ENCODE peak calls at places on chromosome 2, in six cellular contexts. N is HFF-Myc, I is upper lobe of right lung, F is AG09309, S is astrocyte, U is neural progenitor cell. M is an unnamed sample.

GRCh38 chr2:121151311-121152109 is 133.5 kb downstream of the TFCP2L1 start:
- DNase-seq in N (no peak), I (peak; percentile 89), F (no peak), S (no peak), U (no peak), M (no peak)

GRCh38 chr2:19738707-19739106 is 163.1 kb downstream of the TTC32 start:
- DNase-seq in N (no peak), I (no peak), F (peak; percentile 8), S (no peak), U (no peak), M (peak; percentile 71)

GRCh38 chr2:66581461-66582363 is 146.8 kb downstream of the MEIS1 start:
- DNase-seq in N (no peak), I (no peak), F (no peak), S (no peak), U (peak; percentile 61), M (no peak)

GRCh38 chr2:3611136-3611535 is 16.2 kb downstream of the COLEC11 start:
- DNase-seq in N (no peak), I (peak; percentile 43), F (no peak), S (no peak), U (peak; percentile 49), M (no peak)

GRCh38 chr2:240412211-240412830 is 23.1 kb upstream of the GPC1 start:
- DNase-seq in N (no peak), I (peak; percentile 56), F (no peak), S (no peak), U (peak; percentile 33), M (no peak)

GRCh38 chr2:144509548-144510205 is 10.2 kb downstream of the ZEB2 start:
- DNase-seq in N (no peak), I (no peak), F (no peak), S (no peak), U (no peak), M (no peak)

GRCh38 chr2:150909613-150910012 is 352.1 kb downstream of the RBM43 start:
- DNase-seq in N (no peak), I (no peak), F (no peak), S (no peak), U (no peak), M (no peak)

GRCh38 chr2:20049631-20050030 is 1.8 kb downstream of the LAPTM4A start:
- DNase-seq in N (no peak), I (no peak), F (no peak), S (peak; percentile 24), U (peak; percentile 58), M (no peak)

GRCh38 chr2:204407209-204408070 is 137.8 kb upstream of the PARD3B start:
- DNase-seq in N (no peak), I (no peak), F (no peak), S (peak; percentile 9), U (no peak), M (peak; percentile 7)

GRCh38 chr2:40666438-40666837 is 214.5 kb upstream of the SLC8A1 start:
- DNase-seq in N (no peak), I (no peak), F (peak; percentile 63), S (peak; percentile 14), U (no peak), M (no peak)

GRCh38 chr2:1278125-1278524 is 135.1 kb upstream of the TPO start:
- DNase-seq in N (no peak), I (no peak), F (no peak), S (no peak), U (no peak), M (no peak)

GRCh38 chr2:186699742-186700141 is 5.9 kb downstream of the FAM171B start:
- DNase-seq in N (no peak), I (no peak), F (no peak), S (no peak), U (no peak), M (no peak)

GRCh38 chr2:240506406-240507059 is 51.3 kb downstream of the ANKMY1 start:
- DNase-seq in N (no peak), I (no peak), F (no peak), S (no peak), U (no peak), M (no peak)

GRCh38 chr2:179646173-179646762 is 215.1 kb downstream of the ZNF385B start:
- DNase-seq in N (no peak), I (no peak), F (no peak), S (no peak), U (no peak), M (no peak)

GRCh38 chr2:179650420-179650819 is 211.0 kb downstream of the ZNF385B start:
- DNase-seq in N (no peak), I (no peak), F (no peak), S (no peak), U (no peak), M (no peak)

GRCh38 chr2:179642462-179642861 is 218.9 kb downstream of the ZNF385B start:
- DNase-seq in N (no peak), I (no peak), F (no peak), S (no peak), U (no peak), M (no peak)

GRCh38 chr2:179652296-179652695 is 209.1 kb downstream of the ZNF385B start:
- DNase-seq in N (no peak), I (no peak), F (no peak), S (no peak), U (no peak), M (no peak)

DNA sequence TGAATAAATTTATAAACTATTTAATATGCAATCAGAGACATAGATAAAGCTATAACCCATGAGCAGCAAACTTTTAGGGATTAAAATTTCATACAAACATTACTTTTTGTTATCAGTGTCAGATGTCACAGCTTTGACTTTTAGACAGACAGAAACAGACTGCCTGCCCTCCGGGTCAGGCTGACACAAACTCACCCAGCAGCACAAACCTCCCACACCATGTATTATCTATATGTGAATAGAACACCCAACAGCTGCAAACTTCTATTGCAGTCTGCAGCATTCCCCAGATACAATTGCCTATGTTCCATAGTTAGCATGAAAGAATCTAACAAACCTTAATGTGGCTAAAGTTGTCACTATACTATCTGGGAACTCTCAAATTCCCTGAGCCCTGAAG is 214.6 kb downstream of the ZNF385B start:
- DNase-seq in N (no peak), I (no peak), F (no peak), S (no peak), U (no peak), M (no peak)
- TF ChIP-seq CTCF in N (no peak), I (no peak), F (no peak), S (no peak), U (no peak), M (no peak)

GRCh38 chr2:232361646-232362045 is 16.9 kb upstream of the ALPP start:
- DNase-seq in N (no peak), I (no peak), F (no peak), S (no peak), U (no peak), M (no peak)

GRCh38 chr2:232362174-232362913 is 16.2 kb upstream of the ALPP start:
- DNase-seq in N (no peak), I (peak; percentile 50), F (no peak), S (no peak), U (no peak), M (no peak)

GRCh38 chr2:232365621-232366321 is 12.8 kb upstream of the ALPP start:
- DNase-seq in N (no peak), I (no peak), F (no peak), S (peak; percentile 42), U (peak; percentile 67), M (peak; percentile 50)

GRCh38 chr2:232367016-232367415 is 11.5 kb upstream of the ALPP start:
- DNase-seq in N (no peak), I (no peak), F (no peak), S (no peak), U (no peak), M (no peak)

GRCh38 chr2:232363784-232364615 is 14.6 kb upstream of the ALPP start:
- DNase-seq in N (no peak), I (peak; percentile 46), F (peak; percentile 13), S (no peak), U (no peak), M (peak; percentile 27)
- H3K4me3 ChIP-seq in N (no peak overlapping the region), I (peak overlapping the region; percentile 25), F (no peak overlapping the region), S (no peak overlapping the region), U (no peak overlapping the region), M (no peak overlapping the region)

GRCh38 chr2:131105156-131105949 is at the start of gene PLEKHB2:
- DNase-seq in N (peak; percentile 64), I (peak; percentile 96), F (peak; percentile 34), S (peak; percentile 69), U (peak; percentile 94), M (peak; percentile 96)
- TF ChIP-seq CTCF in N (peak; percentile 16), I (peak; percentile 38), F (peak; percentile 3), S (no peak), U (peak; percentile 46), M (no peak)

DNA sequence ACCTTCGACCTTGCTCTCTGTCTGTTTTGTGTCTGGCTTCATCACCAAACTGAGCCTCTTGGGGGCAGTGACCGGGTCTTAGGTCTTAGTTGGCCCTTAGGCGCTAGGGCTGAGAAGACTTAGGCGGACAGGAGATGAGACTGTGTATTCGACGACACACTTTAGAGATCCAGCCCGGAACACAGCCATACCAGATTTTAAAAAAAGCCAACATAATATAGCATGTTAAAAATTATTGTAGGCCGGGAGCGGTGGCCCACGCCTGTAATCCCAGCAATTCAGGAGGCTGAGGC is 9.5 kb upstream of the PROC start:
- DNase-seq in N (no peak), I (no peak), F (no peak), S (no peak), U (peak; percentile 42), M (no peak)
- H3K4me3 ChIP-seq in N (no peak overlapping the region), I (peak overlapping the region; percentile 63), F (no peak overlapping the region), S (no peak overlapping the region), U (peak overlapping the region; percentile 64), M (no peak overlapping the region)

DNA sequence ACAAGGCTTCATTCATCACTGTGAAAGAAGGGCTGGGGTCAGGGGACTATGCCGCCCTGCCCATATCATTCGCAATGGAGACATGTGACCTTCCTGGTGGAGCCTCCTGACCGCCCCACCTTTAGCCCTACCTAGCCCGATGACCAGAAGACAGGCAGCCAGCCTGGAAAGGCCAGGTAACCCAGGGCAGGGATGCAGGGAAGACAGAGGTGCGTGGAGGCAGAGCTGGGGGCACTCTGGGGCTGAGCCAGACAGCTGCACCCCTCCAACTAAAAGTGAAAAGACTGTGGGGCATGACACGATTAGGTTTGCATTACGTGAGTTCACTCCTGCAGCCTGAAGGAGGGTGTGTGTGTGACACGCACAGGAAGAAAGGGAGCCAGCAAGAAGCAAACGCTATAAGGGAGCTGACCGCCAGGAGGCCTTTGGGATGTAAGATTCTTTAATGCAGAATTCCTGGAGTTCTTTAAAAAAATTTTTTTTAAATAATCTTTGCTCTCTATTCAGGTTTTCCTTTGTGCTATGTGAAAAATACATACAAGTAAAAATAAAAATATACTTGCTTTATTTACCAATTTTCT is 3.7 kb upstream of the HES6 start:
- DNase-seq in N (no peak), I (peak; percentile 39), F (no peak), S (no peak), U (no peak), M (no peak)
- TF ChIP-seq CTCF in N (no peak), I (no peak), F (no peak), S (peak; percentile 2), U (peak; percentile 30), M (no peak)

GRCh38 chr2:218264773-218265601 is 4.2 kb downstream of the GPBAR1 start:
- DNase-seq in N (no peak), I (peak; percentile 53), F (no peak), S (no peak), U (no peak), M (no peak)
- H3K4me3 ChIP-seq in N (no peak overlapping the region), I (no peak overlapping the region), F (no peak overlapping the region), S (no peak overlapping the region), U (no peak overlapping the region), M (no peak overlapping the region)